ENCODE peak calls at places on chromosomes 7 and 10, in six cellular contexts. B is ovary, C is upper lobe of left lung, W is fibroblast of lung, X is Peyer's patch, A is colonic mucosa. V is an unnamed sample. For H3K36me3, the result is how much of the 10 kb centered on the place peaks cover.

GRCh38 chr10:17249820-17250219 is 21.8 kb downstream of the VIM start:
- DNase-seq in B (no peak), C (no peak), W (peak), X (no peak), A (no peak), V (no peak)

GRCh38 chr10:44636625-44637024 is 251.7 kb upstream of the CXCL12 start:
- DNase-seq in B (no peak), C (no peak), W (no peak), X (no peak), A (no peak), V (no peak)

GRCh38 chr7:22361795-22362194 is 4.8 kb upstream of the RAPGEF5 start:
- DNase-seq in B (no peak), C (no peak), W (peak), X (no peak), A (peak), V (peak)

GRCh38 chr10:90915141-90916075 is 5.5 kb downstream of the ANKRD1 start:
- DNase-seq in B (no peak), C (no peak), W (no peak), X (no peak), A (no peak), V (no peak)

GRCh38 chr10:88820990-88821389 is 18.5 kb downstream of the LIPM start:
- DNase-seq in B (no peak), C (no peak), W (peak), X (no peak), A (no peak), V (no peak)

GRCh38 chr10:62844280-62845011 is 28.3 kb upstream of the EGR2 start:
- DNase-seq in B (no peak), C (no peak), W (peak), X (no peak), A (no peak), V (no peak)

GRCh38 chr10:124162774-124163354 is 69.5 kb upstream of the CHST15 start:
- DNase-seq in B (no peak), C (no peak), W (no peak), X (no peak), A (no peak), V (no peak)

GRCh38 chr10:80590585-80591125 is 53.0 kb downstream of the SH2D4B start:
- DNase-seq in B (no peak), C (no peak), W (no peak), X (no peak), A (no peak), V (no peak)

GRCh38 chr7:37916017-37916672 is 472 bp downstream of the SFRP4 start:
- DNase-seq in B (peak), C (peak), W (peak), X (peak), A (peak), V (peak)

GRCh38 chr10:101066146-101066889 is 4.5 kb downstream of the KAZALD1 start:
- DNase-seq in B (peak), C (peak), W (peak), X (peak), A (peak), V (peak)

GRCh38 chr7:29285451-29285807 is 90.9 kb downstream of the CHN2 start:
- DNase-seq in B (no peak), C (no peak), W (peak), X (no peak), A (no peak), V (no peak)

GRCh38 chr7:95897557-95898183 is 125.3 kb downstream of the DYNC1I1 start:
- DNase-seq in B (no peak), C (no peak), W (no peak), X (no peak), A (no peak), V (no peak)

GRCh38 chr7:96931891-96932290 is 73.5 kb upstream of the DLX6 start:
- DNase-seq in B (no peak), C (no peak), W (no peak), X (no peak), A (no peak), V (no peak)

GRCh38 chr10:69456880-69457693 is 5.8 kb downstream of the TSPAN15 start:
- DNase-seq in B (no peak), C (no peak), W (peak), X (no peak), A (no peak), V (no peak)

GRCh38 chr7:78317371-78317770 is 518.8 kb downstream of the PHTF2 start:
- DNase-seq in B (no peak), C (peak), W (no peak), X (no peak), A (no peak), V (no peak)

GRCh38 chr7:65444211-65444842 is 70.7 kb downstream of the ZNF92 start:
- DNase-seq in B (no peak), C (no peak), W (no peak), X (no peak), A (no peak), V (no peak)

GRCh38 chr10:127357265-127357664 is 160.9 kb upstream of the INSYN2A start:
- DNase-seq in B (no peak), C (no peak), W (no peak), X (no peak), A (no peak), V (no peak)

GRCh38 chr7:24701232-24701898 is 55.9 kb downstream of the GSDME start:
- DNase-seq in B (no peak), C (no peak), W (peak), X (no peak), A (no peak), V (no peak)

GRCh38 chr7:158031820-158032424 is 555.7 kb downstream of the PTPRN2 start:
- DNase-seq in B (no peak), C (peak), W (no peak), X (no peak), A (no peak), V (no peak)

GRCh38 chr7:36155811-36156361 is 2.8 kb downstream of the EEPD1 start:
- DNase-seq in B (peak), C (no peak), W (peak), X (no peak), A (peak), V (peak)

GRCh38 chr10:48627984-48628609 is 23.2 kb upstream of the ARHGAP22 start:
- DNase-seq in B (no peak), C (no peak), W (peak), X (no peak), A (no peak), V (no peak)

GRCh38 chr7:14995774-14996173 is 93.2 kb upstream of the DGKB start:
- DNase-seq in B (no peak), C (no peak), W (peak), X (no peak), A (no peak), V (no peak)

GRCh38 chr7:116399808-116400207 is 99.7 kb upstream of the CAV2 start:
- DNase-seq in B (no peak), C (no peak), W (peak), X (no peak), A (no peak), V (no peak)

GRCh38 chr10:15775513-15775912 is 55.8 kb upstream of the ITGA8 start:
- DNase-seq in B (no peak), C (no peak), W (peak), X (no peak), A (no peak), V (no peak)

GRCh38 chr10:111211756-111212155 is 134.9 kb downstream of the ADRA2A start:
- DNase-seq in B (no peak), C (no peak), W (peak), X (no peak), A (no peak), V (no peak)

GRCh38 chr7:105743351-105743812 is 133.0 kb downstream of the ATXN7L1 start:
- DNase-seq in B (no peak), C (no peak), W (no peak), X (no peak), A (no peak), V (no peak)

GRCh38 chr10:110540038-110540437 is 27.5 kb upstream of the SMC3 start:
- DNase-seq in B (no peak), C (no peak), W (no peak), X (no peak), A (no peak), V (no peak)

GRCh38 chr7:48101880-48102448 is 12.9 kb downstream of the UPP1 start:
- DNase-seq in B (no peak), C (no peak), W (no peak), X (no peak), A (no peak), V (no peak)

GRCh38 chr10:970311-971149 is 17.7 kb upstream of the GTPBP4 start:
- DNase-seq in B (no peak), C (no peak), W (no peak), X (no peak), A (peak), V (peak)

DNA sequence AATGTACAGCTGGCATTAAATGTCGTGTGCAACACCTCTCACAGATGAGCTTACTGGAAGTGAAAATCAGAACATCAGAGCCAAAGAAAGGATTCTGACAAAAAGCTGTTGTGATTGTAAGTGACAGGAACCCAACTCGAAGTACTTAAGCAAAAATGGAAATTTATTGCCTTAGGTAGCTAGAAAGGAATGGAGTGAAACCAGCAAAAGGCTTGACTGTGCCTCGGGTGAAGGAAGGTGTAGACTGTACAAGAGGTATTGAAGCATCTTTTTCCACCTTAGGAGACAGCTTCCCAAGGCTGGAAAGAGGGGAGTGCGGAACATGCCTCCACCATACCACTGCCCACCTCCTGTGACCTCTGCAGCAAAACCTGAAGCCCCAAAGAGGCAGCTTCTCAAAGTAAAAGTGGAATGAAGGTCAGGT is 27.3 kb upstream of the ITGB1 start:
- DNase-seq in B (no peak), C (no peak), W (peak), X (no peak), A (no peak), V (no peak)
- TF ChIP-seq CTCF in B (no peak), C (no peak), W (no peak), X (no peak), A (no peak), V (no peak)

GRCh38 chr10:13338337-13339128 is 9.6 kb downstream of the SEPHS1 start:
- DNase-seq in B (no peak), C (no peak), W (peak), X (no peak), A (peak), V (peak)
- H3K4me3 ChIP-seq in B (no peak), C (no peak), W (no peak), X (no peak), A (no peak), V (no peak)

GRCh38 chr10:130175074-130175473 is 38.9 kb downstream of the GLRX3 start:
- DNase-seq in B (no peak), C (no peak), W (no peak), X (no peak), A (no peak), V (no peak)
- H3K36me3 ChIP-seq in B (under half), C (under half), W (under half), X (under half), A (under half), V (under half)

DNA sequence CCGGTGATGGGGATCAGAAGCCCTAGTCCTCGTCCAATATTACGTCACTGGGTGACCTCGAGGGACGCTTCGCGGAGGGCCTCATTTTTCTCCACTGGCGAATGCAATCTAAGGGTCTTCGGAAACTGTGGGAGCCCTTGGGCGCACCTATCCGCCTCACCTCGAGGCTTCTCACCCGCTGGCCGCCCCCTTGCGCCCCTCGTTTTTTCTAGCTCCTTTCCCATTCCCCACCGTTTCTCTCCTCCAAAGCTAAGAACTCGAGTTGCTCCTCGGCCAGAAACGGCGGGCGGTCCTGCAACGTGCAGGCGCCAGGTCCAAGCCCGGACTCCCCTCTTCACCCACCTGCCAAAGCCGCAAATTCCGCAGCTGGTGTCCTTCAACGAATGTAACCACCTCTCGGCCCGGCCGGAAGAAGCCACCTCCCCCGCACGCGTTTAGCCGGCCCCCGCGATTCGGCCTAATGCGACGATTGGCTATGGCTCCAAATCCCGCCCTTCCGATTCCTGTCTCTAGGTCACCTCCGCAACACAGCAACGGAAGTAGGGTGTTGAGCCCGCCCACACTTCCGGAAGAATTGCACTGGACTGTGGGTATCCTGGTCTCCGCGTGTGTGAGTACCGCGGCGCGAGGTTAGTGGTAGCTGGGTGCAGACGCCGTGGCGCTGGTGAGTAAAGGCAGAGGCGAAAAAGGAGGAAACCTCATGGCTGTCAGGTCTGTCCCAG is at the start of the genes ATP5MK and PDCD11:
- DNase-seq in B (peak), C (peak), W (peak), X (peak), A (peak), V (peak)
- TF ChIP-seq CTCF in B (no peak), C (no peak), W (peak), X (no peak), A (no peak), V (no peak)

GRCh38 chr7:45983720-45984032 is 62.6 kb upstream of the IGFBP3 start:
- DNase-seq in B (no peak), C (no peak), W (no peak), X (no peak), A (peak), V (no peak)
- H3K4me3 ChIP-seq in B (no peak), C (no peak), W (no peak), X (no peak), A (no peak), V (no peak)

DNA sequence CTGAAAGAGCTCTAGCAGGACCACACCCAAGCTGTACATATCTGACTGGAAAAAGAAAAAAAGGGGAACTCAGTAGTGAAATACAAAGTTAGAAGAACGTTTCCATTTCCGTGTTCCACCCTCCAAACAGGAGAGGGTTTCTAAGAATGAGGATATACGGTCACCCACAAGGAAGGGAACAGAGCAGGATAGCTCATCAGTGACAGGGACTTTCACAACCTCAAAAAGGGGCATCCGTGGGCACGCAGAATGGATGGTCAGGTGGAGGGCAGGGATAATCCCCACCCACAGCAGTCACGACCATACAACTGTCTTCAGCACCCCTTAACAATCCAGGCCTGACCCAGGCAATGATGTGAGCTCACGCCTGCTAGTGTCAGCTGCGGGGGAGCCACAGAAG is 4.3 kb upstream of the ANKRD61 start:
- DNase-seq in B (no peak), C (no peak), W (no peak), X (no peak), A (peak), V (no peak)
- H3K36me3 ChIP-seq in B (under half), C (under half), W (under half), X (under half), A (under half), V (under half)

GRCh38 chr10:5293691-5294550 is 70.8 kb upstream of the UCN3 start:
- DNase-seq in B (no peak), C (peak), W (peak), X (peak), A (peak), V (peak)
- TF ChIP-seq CTCF in B (no peak), C (peak), W (peak), X (peak), A (peak), V (peak)

V was measured in mucosa of descending colon.